ENCODE peak calls at places on chromosomes 3 and 15, in ten cellular contexts. K is left ventricle myocardium inferior; S is DND-41; C is H9; E is A549; V is neural progenitor cell; L is right lobe of liver; Z is CD8-positive, alpha-beta T cell; Y is body of pancreas; F is heart right ventricle. G is an unnamed sample.

GRCh38 chr3:141071681-141072260 is 20.6 kb downstream of the SPSB4 start:
- DNase-seq in K (no peak), S (no peak), C (no peak), E (no peak), V (no peak), L (no peak), Z (no peak), Y (peak; percentile 45), F (no peak), G (no peak)

GRCh38 chr15:96395687-96396086 is 65.2 kb downstream of the NR2F2 start:
- DNase-seq in K (no peak), S (no peak), C (no peak), E (peak; percentile 14), V (no peak), L (no peak), Z (no peak), Y (no peak), F (no peak), G (no peak)

GRCh38 chr3:128550471-128551126 is 57.6 kb upstream of the GATA2 start:
- DNase-seq in K (no peak), S (no peak), C (no peak), E (no peak), V (no peak), L (no peak), Z (no peak), Y (no peak), F (no peak), G (no peak)

GRCh38 chr3:107574650-107575049 is 51.9 kb downstream of the BBX start:
- DNase-seq in K (no peak), S (no peak), C (no peak), E (peak; percentile 56), V (peak; percentile 40), L (no peak), Z (no peak), Y (peak; percentile 11), F (peak; percentile 32), G (no peak)

GRCh38 chr3:50237133-50237651 is 1.2 kb downstream of the GNAI2 start:
- DNase-seq in K (no peak), S (peak; percentile 57), C (no peak), E (no peak), V (peak; percentile 65), L (no peak), Z (no peak), Y (no peak), F (no peak), G (no peak)

GRCh38 chr3:79497447-79498111 is 270.2 kb downstream of the ROBO1 start:
- DNase-seq in K (no peak), S (no peak), C (no peak), E (no peak), V (peak; percentile 22), L (no peak), Z (no peak), Y (no peak), F (no peak), G (no peak)

GRCh38 chr3:43453981-43454380 is 167.6 kb downstream of the SNRK start:
- DNase-seq in K (no peak), S (no peak), C (no peak), E (no peak), V (no peak), L (no peak), Z (no peak), Y (no peak), F (no peak), G (no peak)

GRCh38 chr15:50879016-50879415 is 29.5 kb upstream of the AP4E1 start:
- DNase-seq in K (no peak), S (no peak), C (no peak), E (no peak), V (no peak), L (no peak), Z (no peak), Y (no peak), F (no peak), G (no peak)

GRCh38 chr3:142285057-142285666 is 59.8 kb upstream of the GK5 start:
- DNase-seq in K (no peak), S (no peak), C (no peak), E (no peak), V (no peak), L (no peak), Z (no peak), Y (no peak), F (no peak), G (no peak)

GRCh38 chr3:194311000-194311399 is 40.1 kb downstream of the CPN2 start:
- DNase-seq in K (no peak), S (no peak), C (no peak), E (no peak), V (no peak), L (no peak), Z (no peak), Y (no peak), F (no peak), G (no peak)

GRCh38 chr3:22685598-22685997 is 517.5 kb upstream of the UBE2E2 start:
- DNase-seq in K (no peak), S (no peak), C (no peak), E (peak; percentile 5), V (peak; percentile 13), L (no peak), Z (no peak), Y (no peak), F (no peak), G (no peak)

GRCh38 chr3:5192568-5193319 is 5.2 kb downstream of the EDEM1 start:
- DNase-seq in K (no peak), S (no peak), C (no peak), E (no peak), V (no peak), L (no peak), Z (no peak), Y (no peak), F (no peak), G (no peak)

GRCh38 chr3:147297756-147298155 is 108.6 kb downstream of the ZIC4 start:
- DNase-seq in K (no peak), S (no peak), C (no peak), E (no peak), V (no peak), L (no peak), Z (no peak), Y (no peak), F (no peak), G (no peak)

GRCh38 chr3:32175607-32176197 is 62.8 kb upstream of the CMTM8 start:
- DNase-seq in K (no peak), S (peak; percentile 64), C (peak; percentile 52), E (peak; percentile 75), V (peak; percentile 90), L (no peak), Z (no peak), Y (peak; percentile 49), F (peak; percentile 33), G (no peak)
- TF ChIP-seq CTCF in K (peak; percentile 73), S (peak; percentile 77), C (peak; percentile 83), E (peak; percentile 84), V (peak; percentile 82), L (peak; percentile 67), Z (peak; percentile 86), Y (peak; percentile 44), F (peak; percentile 75), G (peak; percentile 37)

DNA sequence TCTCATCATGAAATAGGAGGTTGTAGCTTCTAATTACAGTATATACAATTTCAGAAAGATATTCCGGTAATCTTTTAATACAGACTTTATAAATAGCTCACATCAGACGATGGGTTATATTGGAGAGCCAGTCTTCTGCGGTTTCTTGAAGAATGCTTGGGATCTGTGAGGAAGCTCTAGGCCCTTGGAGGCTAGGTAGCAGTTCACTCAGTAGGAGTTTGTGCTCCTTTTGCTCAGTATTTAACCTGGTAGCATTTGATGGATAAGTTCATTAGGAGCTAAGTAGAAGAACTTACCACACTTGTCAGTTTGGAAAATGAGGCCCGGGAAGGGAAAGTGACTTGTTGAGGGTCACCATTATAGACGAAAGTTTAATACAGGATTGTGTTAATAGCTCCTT is 2.8 kb downstream of the FNDC3B start:
- DNase-seq in K (no peak), S (no peak), C (no peak), E (no peak), V (no peak), L (no peak), Z (no peak), Y (no peak), F (no peak), G (no peak)
- H3K4me1 ChIP-seq in K (peaks cover 85% of the 10 kb centered on the region), S (peaks cover 20% of the 10 kb centered on the region), C (peaks cover 5% of the 10 kb centered on the region), E (peaks cover 69% of the 10 kb centered on the region), V (peaks cover 20% of the 10 kb centered on the region), L (peaks cover 45% of the 10 kb centered on the region), Z (peaks cover 15% of the 10 kb centered on the region), Y (peaks cover 54% of the 10 kb centered on the region), F (peaks cover 67% of the 10 kb centered on the region), G (peaks cover 33% of the 10 kb centered on the region)

GRCh38 chr3:57911588-57911987 is 96.6 kb upstream of the FLNB start:
- DNase-seq in K (no peak), S (no peak), C (no peak), E (no peak), V (no peak), L (no peak), Z (no peak), Y (no peak), F (no peak), G (no peak)

GRCh38 chr3:57910988-57911387 is 97.2 kb upstream of the FLNB start:
- DNase-seq in K (no peak), S (peak; percentile 35), C (no peak), E (peak; percentile 41), V (peak; percentile 35), L (no peak), Z (no peak), Y (peak; percentile 9), F (no peak), G (peak; percentile 28)
- TF ChIP-seq CTCF in K (peak; percentile 29), S (peak; percentile 57), C (peak; percentile 65), E (peak; percentile 45), V (peak; percentile 57), L (peak; percentile 34), Z (no peak), Y (no peak), F (peak; percentile 44), G (no peak)

GRCh38 chr15:90988249-90988648 is 6.1 kb downstream of the PRC1 start:
- DNase-seq in K (no peak), S (no peak), C (no peak), E (no peak), V (no peak), L (no peak), Z (no peak), Y (no peak), F (no peak), G (no peak)

GRCh38 chr15:90991587-90992285 is 2.6 kb downstream of the PRC1 start:
- DNase-seq in K (no peak), S (no peak), C (no peak), E (no peak), V (no peak), L (no peak), Z (no peak), Y (no peak), F (no peak), G (no peak)

GRCh38 chr15:90989040-90989768 is 5.1 kb downstream of the PRC1 start:
- DNase-seq in K (no peak), S (no peak), C (no peak), E (no peak), V (no peak), L (no peak), Z (no peak), Y (no peak), F (no peak), G (no peak)

GRCh38 chr15:90987561-90988141 is 6.7 kb downstream of the PRC1 start:
- DNase-seq in K (no peak), S (no peak), C (no peak), E (no peak), V (no peak), L (no peak), Z (no peak), Y (no peak), F (no peak), G (no peak)

DNA sequence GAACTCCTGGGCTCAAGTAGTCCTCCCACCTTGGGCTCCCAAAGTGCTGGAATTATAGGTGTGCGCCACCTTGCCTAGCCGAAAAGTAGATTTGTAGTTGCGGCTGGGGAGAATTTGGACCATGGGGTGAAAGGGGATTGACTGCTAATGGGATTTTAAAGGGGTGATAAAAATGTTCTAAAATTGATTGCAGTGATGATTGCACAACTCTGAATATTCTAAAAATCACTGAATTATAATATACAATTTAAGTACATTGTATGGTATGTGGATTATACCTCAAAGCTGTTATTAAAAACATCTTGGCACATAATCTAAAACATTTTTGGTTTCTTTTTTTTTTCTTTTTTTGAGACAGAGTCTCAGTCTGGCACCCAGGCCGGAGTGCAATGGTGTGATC is 3.9 kb downstream of the PRC1 start:
- DNase-seq in K (no peak), S (no peak), C (no peak), E (no peak), V (no peak), L (no peak), Z (no peak), Y (no peak), F (no peak), G (no peak)
- H3K4me1 ChIP-seq in K (peaks cover 21% of the 10 kb centered on the region), S (peaks cover 32% of the 10 kb centered on the region), C (no peaks in the 10 kb centered on the region), E (peaks cover 26% of the 10 kb centered on the region), V (peaks cover 26% of the 10 kb centered on the region), L (peaks cover 4% of the 10 kb centered on the region), Z (peaks cover 13% of the 10 kb centered on the region), Y (peaks cover 22% of the 10 kb centered on the region), F (peaks cover 14% of the 10 kb centered on the region), G (peaks cover 8% of the 10 kb centered on the region)